ENCODE peak calls at places on chromosomes 5 and 9, in five cellular contexts. Z is NCI-H2081, H is HTR-8/SVneo, K is posterior cingulate gyrus, C is AG08396. F is an unnamed sample.

GRCh38 chr9:118533101-118533500 is 828.9 kb downstream of the TLR4 start:
- DNase-seq in Z (no peak), H (peak), K (no peak), C (no peak), F (no peak)

GRCh38 chr9:120730661-120731514 is 16.6 kb upstream of the MEGF9 start:
- DNase-seq in Z (no peak), H (no peak), K (peak), C (peak), F (peak)

GRCh38 chr5:150022163-150022540 is 21.6 kb downstream of the HMGXB3 start:
- DNase-seq in Z (no peak), H (peak), K (no peak), C (peak), F (no peak)

GRCh38 chr9:83560169-83560826 is 22.1 kb upstream of the FRMD3 start:
- DNase-seq in Z (no peak), H (no peak), K (no peak), C (no peak), F (no peak)

GRCh38 chr5:56313596-56313995 is 80.5 kb upstream of the ANKRD55 start:
- DNase-seq in Z (no peak), H (no peak), K (no peak), C (no peak), F (no peak)

GRCh38 chr9:111454751-111455150 is 29.4 kb downstream of the ECPAS start:
- DNase-seq in Z (no peak), H (no peak), K (no peak), C (no peak), F (no peak)

GRCh38 chr9:87338075-87338989 is 159.3 kb upstream of the DAPK1 start:
- DNase-seq in Z (no peak), H (no peak), K (no peak), C (no peak), F (no peak)

GRCh38 chr5:127650022-127650421 is 1.1 kb downstream of the CTXN3 start:
- DNase-seq in Z (no peak), H (no peak), K (peak), C (no peak), F (no peak)

GRCh38 chr5:138975098-138975847 is 100.1 kb upstream of the LRRTM2 start:
- DNase-seq in Z (no peak), H (no peak), K (peak), C (peak), F (no peak)

GRCh38 chr5:171893290-171893890 is 107.8 kb downstream of the SMIM23 start:
- DNase-seq in Z (no peak), H (no peak), K (no peak), C (peak), F (no peak)

GRCh38 chr5:177393206-177393765 is 7.2 kb downstream of the PFN3 start:
- DNase-seq in Z (no peak), H (no peak), K (no peak), C (no peak), F (no peak)